ENCODE peak calls at places on chromosomes 11 and 22, in four cellular contexts. V, B, X and N are unnamed samples.

GRCh38 chr11:67337257-67337656 is 16.1 kb downstream of the POLD4 start:
- DNase-seq in X (no peak), V (no peak), B (no peak), N (no peak)

GRCh38 chr11:9459573-9460321 is 1.1 kb upstream of the ZNF143 start:
- DNase-seq in X (peak; percentile 19), B (peak; percentile 38), V (no peak), N (peak; percentile 23)

GRCh38 chr11:34300571-34301295 is 57.1 kb downstream of the ABTB2 start:
- DNase-seq in V (no peak), X (no peak), B (no peak), N (no peak)

GRCh38 chr22:42473484-42474193 is 41.4 kb upstream of the NFAM1 start:
- DNase-seq in V (no peak), X (peak; percentile 44), B (peak; percentile 56), N (no peak)

GRCh38 chr11:73147771-73148681 is 5.9 kb upstream of the FCHSD2 start:
- DNase-seq in B (no peak), X (peak; percentile 35), V (peak; percentile 76), N (peak; percentile 77)

GRCh38 chr11:18106688-18107087 is 806 bp upstream of the SAAL1 start:
- DNase-seq in X (no peak), V (no peak), B (peak; percentile 70), N (no peak)

GRCh38 chr11:65436412-65437032 is 13.9 kb downstream of the NEAT1 start:
- DNase-seq in X (peak; percentile 49), V (no peak), B (peak; percentile 12), N (no peak)

GRCh38 chr11:69123593-69124545 is 31.9 kb upstream of the SMIM38 start:
- DNase-seq in X (no peak), B (no peak), V (no peak), N (no peak)

GRCh38 chr11:6298605-6299004 is 21.7 kb downstream of the CAVIN3 start:
- DNase-seq in V (peak; percentile 54), X (peak; percentile 47), B (peak; percentile 60), N (peak; percentile 85)

GRCh38 chr11:119373917-119374631 is 7.4 kb downstream of the USP2 start:
- DNase-seq in V (peak; percentile 73), X (peak; percentile 84), B (peak; percentile 89), N (peak; percentile 79)

GRCh38 chr11:134332189-134332631 is 422 bp downstream of the GLB1L2 start:
- DNase-seq in V (no peak), X (no peak), B (no peak), N (no peak)

GRCh38 chr22:29157759-29158535 is 47.7 kb upstream of the EMID1 start:
- DNase-seq in V (no peak), X (no peak), B (peak; percentile 24), N (no peak)

GRCh38 chr11:22539851-22540376 is 85.7 kb downstream of the FANCF start:
- DNase-seq in V (no peak), B (peak; percentile 48), X (no peak), N (peak; percentile 22)

GRCh38 chr11:16809901-16810668 is 71.6 kb downstream of the C11orf58 start:
- DNase-seq in V (peak; percentile 64), B (peak; percentile 82), X (peak; percentile 77), N (peak; percentile 70)

GRCh38 chr11:36014499-36014898 is 70.6 kb downstream of the LDLRAD3 start:
- DNase-seq in X (no peak), B (no peak), V (no peak), N (no peak)

GRCh38 chr11:67646535-67647336 is 3.8 kb downstream of the ACY3 start:
- DNase-seq in V (no peak), B (no peak), X (no peak), N (peak; percentile 79)

GRCh38 chr22:43186272-43187170 is at the start of gene TTLL12:
- DNase-seq in V (peak; percentile 72), B (peak; percentile 23), X (peak; percentile 65), N (peak; percentile 60)

GRCh38 chr22:28105396-28105795 is 186.3 kb upstream of the PITPNB start:
- DNase-seq in V (no peak), B (no peak), X (no peak), N (no peak)

GRCh38 chr11:44943696-44944095 is 7.0 kb downstream of the TP53I11 start:
- DNase-seq in B (no peak), V (no peak), X (no peak), N (peak; percentile 60)

GRCh38 chr11:114273890-114274635 is 22.1 kb upstream of the NNMT start:
- DNase-seq in X (no peak), B (no peak), V (no peak), N (no peak)

GRCh38 chr22:31635638-31636306 is 26.2 kb downstream of the PISD start:
- DNase-seq in B (no peak), V (no peak), X (no peak), N (peak; percentile 71)

GRCh38 chr11:50192743-50193142 is 160.1 kb downstream of the OR4C45 start:
- DNase-seq in X (no peak), V (no peak), B (no peak), N (no peak)

GRCh38 chr11:13942908-13943505 is 19.5 kb upstream of the SPON1 start:
- DNase-seq in V (no peak), X (no peak), B (peak; percentile 74), N (no peak)

GRCh38 chr22:21448627-21449416 is 18.4 kb upstream of the TMEM191C start:
- DNase-seq in B (no peak), V (no peak), X (no peak), N (peak; percentile 1)

GRCh38 chr22:37454857-37455686 is 27.8 kb upstream of the ELFN2 start:
- DNase-seq in X (peak; percentile 51), B (peak; percentile 84), V (no peak), N (peak; percentile 39)

GRCh38 chr11:17865765-17866428 is 131.3 kb downstream of the KCNC1 start:
- DNase-seq in B (peak; percentile 22), V (no peak), X (no peak), N (no peak)

GRCh38 chr11:35548925-35549561 is 23.6 kb upstream of the PAMR1 start:
- DNase-seq in V (no peak), X (no peak), B (no peak), N (no peak)

GRCh38 chr22:30251661-30252226 is 5.2 kb upstream of the LIF start:
- DNase-seq in V (peak; percentile 54), X (no peak), B (peak; percentile 60), N (no peak)

GRCh38 chr22:41888638-41889200 is 26.2 kb downstream of the SHISA8 start:
- DNase-seq in X (no peak), B (no peak), V (no peak), N (no peak)

GRCh38 chr11:47148903-47149535 is 27.7 kb downstream of the ARFGAP2 start:
- DNase-seq in B (no peak), X (no peak), V (no peak), N (peak; percentile 85)

GRCh38 chr22:35514366-35514765 is 26.3 kb upstream of the RASD2 start:
- DNase-seq in V (no peak), X (no peak), B (no peak), N (no peak)

GRCh38 chr11:6258571-6258998 is 1.1 kb upstream of the CCKBR start:
- DNase-seq in X (no peak), B (no peak), V (no peak), N (no peak)

GRCh38 chr11:8011981-8012444 is 24.9 kb downstream of the EIF3F start:
- DNase-seq in B (peak; percentile 48), X (no peak), V (no peak), N (no peak)

GRCh38 chr22:49960967-49961600 is 512 bp downstream of the PIM3 start:
- DNase-seq in B (peak; percentile 47), V (peak; percentile 62), X (peak; percentile 58), N (peak; percentile 63)

GRCh38 chr11:45660717-45661416 is 4.6 kb downstream of the CHST1 start:
- DNase-seq in V (no peak), X (no peak), B (no peak), N (no peak)

GRCh38 chr11:117662870-117663269 is 134.1 kb downstream of the DSCAML1 start:
- DNase-seq in B (no peak), X (no peak), V (no peak), N (no peak)

GRCh38 chr22:17106785-17107546 is 14.2 kb downstream of the TMEM121B start:
- DNase-seq in B (no peak), X (no peak), V (no peak), N (no peak)

GRCh38 chr11:88484873-88485621 is 147.5 kb upstream of the CTSC start:
- DNase-seq in B (peak; percentile 83), V (no peak), X (peak; percentile 63), N (peak; percentile 25)
- TF ChIP-seq CTCF in B (peak; percentile 89), V (peak; percentile 76), X (peak; percentile 71), N (peak; percentile 41)

DNA sequence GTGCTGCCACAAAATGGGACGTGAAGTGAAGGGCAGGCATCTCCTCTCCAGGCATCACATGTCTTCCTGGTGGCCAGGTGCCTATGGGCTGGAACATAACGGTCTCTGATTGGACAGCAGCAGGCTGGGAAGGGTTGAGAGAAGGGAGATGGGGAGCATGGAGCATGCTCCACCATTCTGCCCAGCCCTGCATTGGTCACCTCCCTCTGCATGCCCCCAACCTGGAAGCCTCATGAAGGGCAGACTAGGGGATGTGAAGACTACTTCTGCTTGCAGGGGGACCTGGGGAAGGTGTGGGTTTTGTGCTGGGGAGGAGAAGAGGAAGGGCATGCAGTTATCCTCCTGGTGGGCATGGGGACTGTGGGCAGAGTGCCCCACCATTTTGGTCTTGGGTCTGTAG is 782.2 kb downstream of the TBC1D22A start:
- DNase-seq in X (no peak), B (no peak), V (no peak), N (no peak)
- H3K9me3 ChIP-seq in X (no peaks in the 10 kb centered on the region), B (no peaks in the 10 kb centered on the region), V (peaks cover 3% of the 10 kb centered on the region), N (no peaks in the 10 kb centered on the region)

GRCh38 chr11:86518211-86518610 is 143.5 kb downstream of the CCDC81 start:
- DNase-seq in X (no peak), B (no peak), V (no peak), N (no peak)

GRCh38 chr11:86517557-86517956 is 142.9 kb downstream of the CCDC81 start:
- DNase-seq in V (no peak), B (peak; percentile 27), X (no peak), N (no peak)

GRCh38 chr11:86515297-86516094 is 140.8 kb downstream of the CCDC81 start:
- DNase-seq in V (no peak), B (peak; percentile 75), X (peak; percentile 60), N (no peak)

GRCh38 chr11:86523738-86524602 is 148.4 kb downstream of the ME3 start:
- DNase-seq in B (peak; percentile 95), V (no peak), X (peak; percentile 65), N (peak; percentile 59)

GRCh38 chr11:86519064-86519911 is 144.6 kb downstream of the CCDC81 start:
- DNase-seq in X (peak; percentile 5), B (no peak), V (no peak), N (no peak)
- H3K4me1 ChIP-seq in X (peaks cover 29% of the 10 kb centered on the region), B (peaks cover 32% of the 10 kb centered on the region), V (peaks cover 38% of the 10 kb centered on the region), N (peaks cover 24% of the 10 kb centered on the region)

DNA sequence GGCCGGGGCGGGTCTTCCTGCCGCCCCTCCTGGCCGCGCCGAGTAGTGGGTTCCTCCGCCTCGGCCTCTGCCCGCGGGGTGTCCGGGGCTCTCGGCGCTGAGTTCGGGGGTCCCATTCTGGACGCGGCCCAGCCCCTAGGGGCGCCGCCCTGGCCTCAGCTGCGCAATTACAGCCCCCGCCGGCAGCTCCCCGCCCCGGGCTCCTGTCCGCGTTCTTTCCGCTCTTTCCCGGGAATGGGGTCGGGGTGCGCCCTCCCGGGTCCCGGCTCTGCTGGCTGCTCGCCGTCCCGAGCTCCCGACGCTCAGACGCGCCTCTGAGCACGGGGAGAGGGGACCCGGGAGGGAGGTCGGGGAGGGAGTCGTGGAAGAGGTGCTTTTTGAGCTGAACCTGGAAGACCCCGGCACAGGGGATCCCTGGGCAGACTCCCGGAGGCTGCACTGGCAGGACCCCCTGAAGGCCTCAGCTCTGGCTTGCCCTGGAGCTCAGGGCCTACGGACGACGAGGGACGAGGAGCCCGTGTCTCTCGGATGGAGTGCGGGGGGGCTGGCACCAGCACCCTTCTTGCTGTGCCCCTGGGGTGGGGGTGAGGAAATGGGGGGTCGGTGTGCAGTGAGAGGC is 543 bp downstream of the TSPAN4 start:
- DNase-seq in B (no peak), X (no peak), V (peak; percentile 50), N (peak; percentile 38)
- TF ChIP-seq CTCF in B (no peak), X (no peak), V (no peak), N (no peak)